ENCODE peak calls at places on chromosomes 16 and 17, in nine cellular contexts. H is CD8-positive, alpha-beta memory T cell; N is fibroblast of lung; R is gastrocnemius medialis; J is CD8-positive, alpha-beta T cell; V is endothelial cell of umbilical vein; D is heart right ventricle; Z is lower lobe of right lung; E is esophagus muscularis mucosa. U is an unnamed sample.

GRCh38 chr16:56589141-56590039 is at the start of gene MT3:
- DNase-seq in H (no peak), N (peak; percentile 17), R (no peak), J (peak; percentile 18), V (no peak), D (peak; percentile 17), Z (no peak), E (no peak), U (no peak)

GRCh38 chr17:7440113-7440822 is 956 bp downstream of the FGF11 start:
- DNase-seq in H (no peak), N (no peak), R (peak; percentile 77), J (no peak), V (peak; percentile 26), D (peak; percentile 67), Z (peak; percentile 72), E (no peak), U (no peak)

GRCh38 chr16:24125199-24125598 is 130.9 kb upstream of the CACNG3 start:
- DNase-seq in H (no peak), N (no peak), R (no peak), J (no peak), V (no peak), D (no peak), Z (no peak), E (no peak), U (no peak)

GRCh38 chr17:329794-330420 is 22.7 kb downstream of the RPH3AL start:
- DNase-seq in H (no peak), N (no peak), R (no peak), J (no peak), V (no peak), D (no peak), Z (no peak), E (no peak), U (no peak)

GRCh38 chr16:58306327-58306726 is 11.5 kb upstream of the PRSS54 start:
- DNase-seq in H (peak; percentile 12), N (peak; percentile 24), R (no peak), J (peak; percentile 4), V (peak; percentile 30), D (no peak), Z (no peak), E (no peak), U (no peak)

GRCh38 chr17:6381052-6381451 is 53.9 kb downstream of the AIPL1 start:
- DNase-seq in H (no peak), N (peak; percentile 55), R (no peak), J (no peak), V (no peak), D (no peak), Z (no peak), E (no peak), U (no peak)

GRCh38 chr16:68770671-68771070 is 33.6 kb downstream of the CDH1 start:
- DNase-seq in H (no peak), N (no peak), R (no peak), J (no peak), V (no peak), D (no peak), Z (no peak), E (no peak), U (no peak)

GRCh38 chr16:24858219-24859041 is 12.7 kb downstream of the SLC5A11 start:
- DNase-seq in H (peak; percentile 29), N (peak; percentile 40), R (no peak), J (peak; percentile 11), V (peak; percentile 49), D (peak; percentile 41), Z (peak; percentile 52), E (no peak), U (peak; percentile 45)

GRCh38 chr17:38510424-38511125 is 82.3 kb downstream of the ARHGAP23 start:
- DNase-seq in H (no peak), N (peak; percentile 55), R (no peak), J (no peak), V (no peak), D (peak; percentile 43), Z (no peak), E (no peak), U (no peak)

GRCh38 chr16:88473666-88474534 is 20.8 kb downstream of the ZFPM1 start:
- DNase-seq in H (no peak), N (peak; percentile 57), R (no peak), J (no peak), V (peak; percentile 55), D (peak; percentile 78), Z (no peak), E (no peak), U (no peak)

GRCh38 chr16:9602201-9602600 is 510.8 kb downstream of the HAPSTR1 start:
- DNase-seq in H (no peak), N (no peak), R (no peak), J (no peak), V (no peak), D (no peak), Z (no peak), E (no peak), U (no peak)

GRCh38 chr17:35752945-35753764 is at the start of gene GAS2L2:
- DNase-seq in H (no peak), N (no peak), R (no peak), J (no peak), V (no peak), D (no peak), Z (no peak), E (no peak), U (no peak)

GRCh38 chr16:12459993-12460392 is 343.7 kb downstream of the CPPED1 start:
- DNase-seq in H (no peak), N (no peak), R (no peak), J (no peak), V (no peak), D (no peak), Z (no peak), E (no peak), U (no peak)

GRCh38 chr17:62652251-62653001 is 25.0 kb downstream of the MRC2 start:
- DNase-seq in H (no peak), N (peak; percentile 86), R (no peak), J (peak; percentile 7), V (peak; percentile 83), D (peak; percentile 76), Z (peak; percentile 83), E (no peak), U (peak; percentile 95)

DNA sequence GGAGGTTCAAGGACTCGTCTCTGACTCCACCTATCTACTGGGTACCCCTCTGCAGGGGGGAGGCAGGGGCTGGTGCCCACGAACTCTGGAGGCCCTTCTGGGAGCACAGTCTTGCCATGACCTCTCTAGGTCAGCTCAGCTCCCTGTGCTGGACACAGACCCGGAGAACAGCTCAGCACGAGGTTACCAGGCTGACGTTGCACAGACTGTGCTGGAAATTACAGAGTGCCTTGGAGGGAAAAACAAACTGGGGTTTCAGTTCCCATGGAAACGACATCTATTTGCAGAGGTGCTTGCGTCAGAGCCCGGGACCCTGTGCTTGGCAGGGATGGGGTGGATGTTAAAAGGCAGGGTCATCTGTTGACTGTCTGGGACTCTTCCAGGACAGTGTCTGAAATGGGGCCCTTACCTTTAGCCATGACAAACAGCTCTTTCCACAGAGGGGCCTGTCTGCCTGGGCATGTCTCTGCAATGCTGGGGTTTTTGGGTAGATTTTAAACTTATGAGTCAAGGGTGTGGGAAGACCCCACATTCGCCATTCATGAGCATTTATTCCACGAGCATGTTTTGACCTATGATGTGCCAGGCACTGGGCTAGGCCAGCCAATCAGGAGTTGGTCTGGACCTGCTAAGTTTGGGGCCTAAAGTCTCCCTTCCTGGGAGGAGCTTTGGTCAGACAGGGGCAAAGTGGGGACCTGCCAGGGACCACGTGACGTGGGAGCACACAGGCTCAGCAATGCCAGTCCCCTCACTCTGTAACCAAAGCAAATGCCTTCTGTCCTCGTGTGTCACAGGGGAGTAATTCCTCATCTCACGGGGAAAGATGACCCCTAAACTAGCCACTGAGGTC is 22.5 kb downstream of the CCR7 start:
- DNase-seq in H (no peak), N (peak; percentile 90), R (peak; percentile 71), J (no peak), V (peak; percentile 67), D (peak; percentile 75), Z (no peak), E (peak; percentile 97), U (no peak)
- H3K4me1 ChIP-seq in H (peaks cover 92% of the 10 kb centered on the region), N (peaks cover 23% of the 10 kb centered on the region), R (peaks cover 60% of the 10 kb centered on the region), J (peaks cover 86% of the 10 kb centered on the region), V (peaks cover 5% of the 10 kb centered on the region), D (peaks cover 64% of the 10 kb centered on the region), Z (peaks cover 72% of the 10 kb centered on the region), E (peaks cover 69% of the 10 kb centered on the region), U (peaks cover 12% of the 10 kb centered on the region)

DNA sequence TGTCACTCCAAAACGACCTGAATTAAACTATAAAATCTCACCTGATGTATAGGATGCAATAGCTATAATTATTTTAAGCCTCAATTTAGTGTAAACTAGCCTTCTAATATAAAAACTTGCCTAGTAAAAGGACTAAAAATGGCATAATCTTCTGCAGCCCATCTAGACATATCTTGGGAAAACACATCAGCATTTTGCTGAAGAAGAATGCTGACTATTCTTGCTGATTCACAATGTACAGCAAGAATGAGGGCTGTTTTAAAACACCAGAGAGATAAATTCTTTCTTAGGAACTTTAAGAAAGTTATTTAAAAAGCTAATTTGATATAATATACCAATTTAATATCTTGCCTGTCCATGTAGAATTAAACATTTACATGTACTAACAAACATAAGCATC is 63.2 kb downstream of the SHCBP1 start:
- DNase-seq in H (no peak), N (no peak), R (no peak), J (no peak), V (no peak), D (no peak), Z (no peak), E (no peak), U (no peak)
- H3K27me3 ChIP-seq in H (no peaks in the 10 kb centered on the region), N (no peaks in the 10 kb centered on the region), R (no peaks in the 10 kb centered on the region), J (no peaks in the 10 kb centered on the region), V (no peaks in the 10 kb centered on the region), D (peaks cover 5% of the 10 kb centered on the region), Z (peaks cover 16% of the 10 kb centered on the region), E (no peaks in the 10 kb centered on the region), U (no peaks in the 10 kb centered on the region)

GRCh38 chr16:14002416-14002815 is 68.7 kb upstream of the MRTFB start:
- DNase-seq in H (no peak), N (peak; percentile 56), R (no peak), J (no peak), V (no peak), D (no peak), Z (no peak), E (no peak), U (no peak)
- H3K4me1 ChIP-seq in H (no peaks in the 10 kb centered on the region), N (peaks cover 3% of the 10 kb centered on the region), R (peaks cover 55% of the 10 kb centered on the region), J (no peaks in the 10 kb centered on the region), V (peaks cover 16% of the 10 kb centered on the region), D (peaks cover 66% of the 10 kb centered on the region), Z (peaks cover 42% of the 10 kb centered on the region), E (peaks cover 17% of the 10 kb centered on the region), U (peaks cover 7% of the 10 kb centered on the region)

GRCh38 chr17:46817901-46818209 is 637 bp downstream of the WNT3 start:
- DNase-seq in H (no peak), N (no peak), R (no peak), J (no peak), V (no peak), D (no peak), Z (no peak), E (no peak), U (no peak)

GRCh38 chr17:46817151-46817900 is 1.2 kb downstream of the WNT3 start:
- DNase-seq in H (no peak), N (no peak), R (no peak), J (no peak), V (no peak), D (no peak), Z (no peak), E (no peak), U (no peak)

GRCh38 chr17:46818929-46819859 is 702 bp upstream of the WNT3 start:
- DNase-seq in H (no peak), N (no peak), R (no peak), J (no peak), V (no peak), D (no peak), Z (peak; percentile 49), E (no peak), U (no peak)

GRCh38 chr17:46819906-46820351 is 1.4 kb upstream of the WNT3 start:
- DNase-seq in H (no peak), N (no peak), R (no peak), J (no peak), V (no peak), D (no peak), Z (no peak), E (no peak), U (no peak)

GRCh38 chr17:46818319-46818928 is at the start of gene WNT3:
- DNase-seq in H (no peak), N (no peak), R (no peak), J (peak; percentile 32), V (no peak), D (no peak), Z (peak; percentile 51), E (no peak), U (no peak)
- H3K27me3 ChIP-seq in H (peaks cover 55% of the 10 kb centered on the region), N (peaks cover 75% of the 10 kb centered on the region), R (peaks cover 73% of the 10 kb centered on the region), J (peaks cover 53% of the 10 kb centered on the region), V (peaks cover 68% of the 10 kb centered on the region), D (peaks cover 91% of the 10 kb centered on the region), Z (peaks cover 87% of the 10 kb centered on the region), E (peaks cover 65% of the 10 kb centered on the region), U (peaks cover 83% of the 10 kb centered on the region)